ENCODE peak calls at places on chromosomes 7 and 10, in six cellular contexts. V, L, Q, D, X and N are unnamed samples.

GRCh38 chr7:152173372-152174070 is 148.0 kb downstream of the GALNT11 start:
- DNase-seq in V (no peak), L (no peak), Q (no peak), D (no peak), X (no peak), N (no peak)

GRCh38 chr10:126062132-126063032 is 166.0 kb downstream of the FANK1 start:
- DNase-seq in V (peak; percentile 46), L (peak; percentile 95), Q (peak; percentile 95), D (no peak), X (peak; percentile 96), N (no peak)

GRCh38 chr10:9853405-9854010 is 1164.2 kb upstream of the CELF2 start:
- DNase-seq in V (no peak), L (peak; percentile 19), Q (no peak), D (no peak), X (peak; percentile 33), N (no peak)

GRCh38 chr10:34116780-34117179 is 698.3 kb downstream of the PARD3 start:
- DNase-seq in V (no peak), L (no peak), Q (no peak), D (no peak), X (no peak), N (no peak)

GRCh38 chr7:30549933-30550493 is 44.7 kb upstream of the GARS1 start:
- DNase-seq in V (no peak), L (no peak), Q (no peak), D (no peak), X (peak; percentile 29), N (no peak)

GRCh38 chr10:101161494-101162299 is 30.6 kb downstream of the TLX1 start:
- DNase-seq in V (peak; percentile 64), L (peak; percentile 66), Q (peak; percentile 64), D (peak; percentile 64), X (peak; percentile 82), N (peak; percentile 56)

GRCh38 chr7:140570120-140570519 is 70.5 kb downstream of the DENND2A start:
- DNase-seq in V (no peak), L (no peak), Q (no peak), D (no peak), X (no peak), N (no peak)

GRCh38 chr10:119316729-119317097 is 109.3 kb downstream of the GRK5 start:
- DNase-seq in V (no peak), L (no peak), Q (peak; percentile 78), D (no peak), X (peak; percentile 69), N (no peak)

GRCh38 chr7:90605055-90605454 is 8.9 kb downstream of the CDK14 start:
- DNase-seq in V (no peak), L (no peak), Q (no peak), D (no peak), X (no peak), N (no peak)

GRCh38 chr10:97687785-97688781 is 1.0 kb upstream of the AVPI1 start:
- DNase-seq in V (no peak), L (peak; percentile 67), Q (no peak), D (no peak), X (peak; percentile 62), N (no peak)

GRCh38 chr10:66629976-66630375 is 295.9 kb upstream of the LRRTM3 start:
- DNase-seq in V (no peak), L (no peak), Q (no peak), D (no peak), X (no peak), N (no peak)

GRCh38 chr7:46387646-46388045 is 466.6 kb upstream of the IGFBP3 start:
- DNase-seq in V (no peak), L (no peak), Q (no peak), D (no peak), X (peak; percentile 78), N (no peak)

GRCh38 chr7:127657500-127657899 is 5.5 kb downstream of the SND1 start:
- DNase-seq in V (no peak), L (no peak), Q (no peak), D (no peak), X (no peak), N (no peak)

GRCh38 chr7:76316984-76317781 is 14.7 kb downstream of the HSPB1 start:
- DNase-seq in V (peak; percentile 40), L (no peak), Q (no peak), D (no peak), X (no peak), N (no peak)

GRCh38 chr7:71131256-71131752 is 640 bp upstream of the GALNT17 start:
- DNase-seq in V (peak; percentile 9), L (no peak), Q (no peak), D (no peak), X (no peak), N (peak; percentile 54)

GRCh38 chr10:55311823-55312431 is 510.9 kb upstream of the PCDH15 start:
- DNase-seq in V (no peak), L (no peak), Q (peak; percentile 45), D (no peak), X (no peak), N (no peak)

GRCh38 chr7:151742713-151743480 is 134.0 kb downstream of the PRKAG2 start:
- DNase-seq in V (no peak), L (no peak), Q (no peak), D (no peak), X (no peak), N (no peak)

GRCh38 chr7:106217089-106217542 is 67.7 kb downstream of the NAMPT start:
- DNase-seq in V (peak; percentile 69), L (no peak), Q (peak; percentile 40), D (no peak), X (peak; percentile 97), N (peak; percentile 89)

GRCh38 chr7:64463636-64464375 is 99.1 kb downstream of the ZNF680 start:
- DNase-seq in V (peak; percentile 20), L (peak; percentile 85), Q (no peak), D (peak; percentile 11), X (peak; percentile 22), N (peak; percentile 37)

GRCh38 chr7:91239171-91239604 is 25.0 kb upstream of the FZD1 start:
- DNase-seq in V (no peak), L (no peak), Q (peak; percentile 92), D (no peak), X (peak; percentile 91), N (no peak)

GRCh38 chr7:9600974-9601373 is 1167.6 kb downstream of the NXPH1 start:
- DNase-seq in V (no peak), L (no peak), Q (no peak), D (no peak), X (no peak), N (no peak)

GRCh38 chr10:103792547-103792946 is 62.8 kb downstream of the SH3PXD2A start:
- DNase-seq in V (no peak), L (no peak), Q (no peak), D (no peak), X (peak; percentile 6), N (no peak)

GRCh38 chr7:47283497-47284131 is 298.3 kb downstream of the TNS3 start:
- DNase-seq in V (peak; percentile 85), L (no peak), Q (no peak), D (no peak), X (no peak), N (no peak)

GRCh38 chr7:31058122-31058521 is 6.0 kb downstream of the ADCYAP1R1 start:
- DNase-seq in V (no peak), L (no peak), Q (no peak), D (no peak), X (peak; percentile 1), N (no peak)

GRCh38 chr10:124630551-124630950 is 113.6 kb downstream of the FAM53B start:
- DNase-seq in V (no peak), L (no peak), Q (no peak), D (no peak), X (no peak), N (no peak)

GRCh38 chr10:73743327-73743904 is 756 bp upstream of the SEC24C start:
- DNase-seq in V (no peak), L (peak; percentile 14), Q (no peak), D (no peak), X (no peak), N (no peak)

GRCh38 chr7:70091362-70091761 is 493.1 kb downstream of the AUTS2 start:
- DNase-seq in V (no peak), L (no peak), Q (no peak), D (no peak), X (no peak), N (no peak)

GRCh38 chr7:150969483-150969874 is 8.6 kb downstream of the KCNH2 start:
- DNase-seq in V (no peak), L (no peak), Q (no peak), D (no peak), X (no peak), N (no peak)

GRCh38 chr10:21336476-21337170 is 188.9 kb downstream of the SKIDA1 start:
- DNase-seq in V (no peak), L (no peak), Q (peak; percentile 91), D (no peak), X (peak; percentile 97), N (peak; percentile 46)

GRCh38 chr10:24826022-24826421 is 102.3 kb upstream of the ARHGAP21 start:
- DNase-seq in V (no peak), L (no peak), Q (peak; percentile 66), D (no peak), X (peak; percentile 88), N (no peak)